ENCODE peak calls at places on chromosome 1, in five cellular contexts. N is epithelial cell of esophagus, C is astrocyte, K is PC-9, L is astrocyte of the spinal cord. Z is an unnamed sample.

GRCh38 chr1:41891403-41891896 is 27.3 kb downstream of the HIVEP3 start:
- DNase-seq in L (no peak), C (no peak), K (peak; percentile 47), N (no peak), Z (no peak)

GRCh38 chr1:17542696-17543095 is 3.2 kb downstream of the ARHGEF10L start:
- DNase-seq in N (no peak), K (no peak), L (no peak), C (no peak), Z (no peak)

GRCh38 chr1:59565611-59566410 is 248.9 kb upstream of the HOOK1 start:
- DNase-seq in K (no peak), L (peak; percentile 86), C (peak; percentile 77), N (no peak), Z (no peak)

GRCh38 chr1:38208720-38209632 is 162.4 kb upstream of the POU3F1 start:
- DNase-seq in C (no peak), K (no peak), N (no peak), L (no peak), Z (no peak)

GRCh38 chr1:26996024-26996423 is 2.5 kb downstream of the TRNP1 start:
- DNase-seq in N (peak; percentile 78), K (no peak), C (no peak), L (no peak), Z (peak; percentile 71)

GRCh38 chr1:31785020-31785946 is 21.1 kb upstream of the ADGRB2 start:
- DNase-seq in L (no peak), K (no peak), C (no peak), N (no peak), Z (no peak)

GRCh38 chr1:183633676-183634343 is 1.8 kb downstream of the ARPC5 start:
- DNase-seq in L (peak; percentile 91), N (peak; percentile 68), C (peak; percentile 87), K (no peak), Z (peak; percentile 74)

GRCh38 chr1:15249032-15249601 is 2.1 kb downstream of the FHAD1 start:
- DNase-seq in N (no peak), L (no peak), C (peak; percentile 29), K (no peak), Z (no peak)

GRCh38 chr1:119783354-119784126 is 14.8 kb upstream of the HMGCS2 start:
- DNase-seq in C (peak; percentile 34), K (no peak), L (no peak), N (peak; percentile 26), Z (peak; percentile 4)

GRCh38 chr1:100354971-100355394 is 2.7 kb downstream of the CDC14A start:
- DNase-seq in N (peak; percentile 81), L (peak; percentile 66), C (peak; percentile 65), K (peak; percentile 49), Z (peak; percentile 80)

GRCh38 chr1:41474490-41475271 is 9.8 kb downstream of the EDN2 start:
- DNase-seq in C (no peak), N (peak; percentile 42), L (no peak), K (peak; percentile 54), Z (no peak)

GRCh38 chr1:184393924-184394323 is 7.1 kb downstream of the C1orf21 start:
- DNase-seq in C (peak; percentile 17), N (no peak), L (no peak), K (no peak), Z (no peak)

GRCh38 chr1:178093150-178093957 is 550 bp upstream of the RASAL2 start:
- DNase-seq in L (peak; percentile 97), K (peak; percentile 91), C (peak; percentile 96), N (peak; percentile 98), Z (peak; percentile 92)

GRCh38 chr1:211643324-211644212 is 31.9 kb downstream of the NEK2 start:
- DNase-seq in C (no peak), L (peak; percentile 37), K (peak; percentile 91), N (peak; percentile 68), Z (peak; percentile 70)

GRCh38 chr1:173523329-173523728 is 46.2 kb downstream of the PRDX6 start:
- DNase-seq in L (no peak), C (no peak), K (no peak), N (no peak), Z (no peak)

GRCh38 chr1:217647791-217648190 is 16.6 kb downstream of the SPATA17 start:
- DNase-seq in N (no peak), L (no peak), C (no peak), K (no peak), Z (peak; percentile 9)

GRCh38 chr1:220454155-220454777 is 73.7 kb upstream of the MARK1 start:
- DNase-seq in K (no peak), N (no peak), C (no peak), L (no peak), Z (peak; percentile 46)

GRCh38 chr1:155321577-155322497 is 1.1 kb downstream of the RUSC1 start:
- DNase-seq in C (no peak), K (no peak), L (peak; percentile 5), N (peak; percentile 19), Z (no peak)

GRCh38 chr1:56330400-56331026 is 248.8 kb downstream of the PLPP3 start:
- DNase-seq in N (peak; percentile 18), L (peak; percentile 80), C (peak; percentile 66), K (no peak), Z (peak; percentile 58)

GRCh38 chr1:42529724-42530161 is 66.7 kb downstream of the CCDC30 start:
- DNase-seq in C (peak; percentile 67), K (no peak), N (peak; percentile 97), L (peak; percentile 25), Z (peak; percentile 76)

DNA sequence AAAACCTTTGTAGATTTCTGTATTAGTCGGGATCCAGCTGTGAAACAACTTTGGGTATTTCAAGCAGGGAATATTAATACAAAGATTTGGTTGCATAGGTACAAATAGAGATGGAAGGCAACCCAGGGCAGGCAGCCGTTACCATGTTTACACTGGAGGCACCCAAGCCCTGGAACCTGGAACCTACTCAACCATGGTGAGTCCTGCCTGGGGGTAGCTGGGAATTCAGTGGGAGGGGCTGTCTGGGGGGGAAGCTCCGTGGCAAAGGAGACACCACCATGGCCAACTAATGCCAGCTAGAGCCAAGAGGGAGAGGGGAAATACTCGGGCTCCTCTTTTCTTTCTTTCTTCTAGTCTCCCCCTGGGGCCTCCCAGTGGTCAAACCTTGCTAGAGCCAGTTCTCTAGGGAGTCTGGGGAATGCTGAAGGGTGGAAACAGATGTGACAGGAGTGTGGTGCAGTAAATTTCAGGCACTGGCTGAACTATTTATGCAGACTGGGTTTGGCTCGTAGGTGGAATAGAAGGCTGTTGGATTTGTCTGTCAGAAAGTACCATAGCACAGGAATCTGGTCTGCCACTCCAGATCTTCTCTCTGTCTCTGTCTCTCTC is 91.9 kb upstream of the CACNA1E start:
- DNase-seq in C (no peak), N (no peak), K (no peak), L (no peak), Z (no peak)
- TF ChIP-seq CTCF in C (no peak), N (no peak), K (no peak), L (no peak), Z (no peak)

GRCh38 chr1:98054367-98054701 is 133.5 kb upstream of the DPYD start:
- DNase-seq in K (no peak), L (no peak), C (no peak), N (no peak), Z (no peak)
- H3K4me3 ChIP-seq in K (peak overlapping the region; percentile 58), L (peak overlapping the region; percentile 28), C (peak overlapping the region; percentile 59), N (no peak overlapping the region), Z (peak overlapping the region; percentile 74)

GRCh38 chr1:91621360-91621759 is 120.7 kb downstream of the CDC7 start:
- DNase-seq in N (no peak), K (no peak), C (no peak), L (no peak), Z (no peak)

GRCh38 chr1:91621907-91622306 is 121.3 kb downstream of the CDC7 start:
- DNase-seq in N (no peak), L (no peak), C (no peak), K (no peak), Z (no peak)

GRCh38 chr1:91613594-91613993 is 112.9 kb downstream of the CDC7 start:
- DNase-seq in K (peak; percentile 45), N (peak; percentile 29), C (no peak), L (no peak), Z (peak; percentile 81)

GRCh38 chr1:91619881-91620280 is 119.2 kb downstream of the CDC7 start:
- DNase-seq in N (no peak), K (no peak), C (no peak), L (no peak), Z (no peak)

DNA sequence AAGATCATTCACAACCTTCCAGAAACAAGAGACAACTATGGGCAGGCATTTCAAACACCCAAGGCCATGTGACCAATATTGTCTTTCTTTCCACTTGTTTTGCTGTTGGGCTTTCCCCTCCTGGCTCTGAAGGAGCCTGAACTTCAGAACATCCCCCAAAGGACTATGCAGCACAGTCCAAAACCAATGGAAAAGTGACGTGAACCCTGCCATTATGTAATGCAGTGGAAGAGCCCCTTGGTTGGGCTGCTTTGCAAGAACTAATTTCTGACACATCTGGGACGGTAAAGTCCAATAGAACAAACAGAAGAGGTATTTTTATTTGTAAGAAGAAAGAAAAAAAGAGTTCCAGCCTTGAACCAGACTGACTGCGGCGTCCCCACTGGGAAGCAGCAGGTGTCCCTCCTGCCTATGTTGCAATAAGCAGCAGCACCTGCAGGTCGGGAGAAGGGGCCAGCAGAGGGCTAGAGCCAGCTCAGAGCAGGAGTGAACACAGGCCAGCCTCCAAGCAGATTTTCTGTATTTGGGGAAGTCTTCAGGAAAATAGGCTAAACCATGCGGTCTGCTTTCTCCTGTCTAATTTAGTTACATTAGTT is 116.7 kb downstream of the CDC7 start:
- DNase-seq in N (no peak), L (peak; percentile 32), C (no peak), K (no peak), Z (peak; percentile 28)
- TF ChIP-seq CTCF in N (no peak), L (peak; percentile 25), C (no peak), K (peak; percentile 37), Z (peak; percentile 35)

GRCh38 chr1:206002833-206003532 is at the start of gene RAB7B:
- DNase-seq in C (peak; percentile 68), N (peak; percentile 90), L (peak; percentile 59), K (no peak), Z (peak; percentile 41)

GRCh38 chr1:205998457-205999241 is 4.5 kb downstream of the RAB7B start:
- DNase-seq in L (no peak), C (no peak), K (no peak), N (no peak), Z (no peak)

GRCh38 chr1:206002160-206002559 is 1.0 kb downstream of the RAB7B start:
- DNase-seq in L (no peak), N (peak; percentile 91), C (no peak), K (no peak), Z (no peak)

GRCh38 chr1:206000641-206001339 is 2.4 kb downstream of the RAB7B start:
- DNase-seq in C (peak; percentile 73), N (peak; percentile 52), K (no peak), L (no peak), Z (no peak)

DNA sequence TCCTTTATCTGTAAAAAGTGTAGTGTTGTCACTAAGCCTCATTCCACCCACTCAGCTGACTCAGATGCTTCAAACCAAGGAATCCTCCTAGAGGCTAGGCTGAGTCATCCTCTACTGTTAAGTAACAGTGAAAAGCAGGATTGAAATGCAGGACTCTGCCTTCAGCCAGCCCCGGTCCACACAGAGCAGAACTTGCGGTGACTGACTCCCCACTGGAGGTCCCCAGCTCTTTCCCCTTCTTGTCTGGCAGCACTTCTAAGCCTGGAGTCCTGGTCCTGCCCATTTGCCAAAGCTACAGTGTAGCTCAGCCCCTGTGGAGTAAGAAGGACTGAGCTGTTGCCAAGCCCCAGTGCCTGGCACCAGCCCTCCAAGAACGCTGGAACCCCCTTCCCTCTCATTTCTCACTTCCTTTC is 1.7 kb downstream of the RAB7B start:
- DNase-seq in K (peak; percentile 37), C (peak; percentile 98), N (peak; percentile 97), L (peak; percentile 92), Z (peak; percentile 92)
- H3K4me3 ChIP-seq in K (no peak overlapping the region), C (peak overlapping the region; percentile 45), N (peak overlapping the region; percentile 93), L (no peak overlapping the region), Z (no peak overlapping the region)

GRCh38 chr1:222454782-222455181 is 93.1 kb downstream of the HHIPL2 start:
- DNase-seq in L (no peak), K (no peak), N (peak; percentile 40), C (peak; percentile 36), Z (no peak)
- TF ChIP-seq CTCF in L (no peak), K (no peak), N (no peak), C (no peak), Z (no peak)

GRCh38 chr1:62438163-62438562 is 1.3 kb downstream of the USP1 start:
- DNase-seq in N (no peak), C (no peak), L (peak; percentile 15), K (no peak), Z (peak; percentile 38)
- H3K4me3 ChIP-seq in N (peak overlapping the region; percentile 92), C (peak overlapping the region; percentile 82), L (peak overlapping the region; percentile 92), K (peak overlapping the region; percentile 100), Z (peak overlapping the region; percentile 79)

Z was measured in PC-3.